ENCODE peak calls at places on chromosome 5, in six cellular contexts. G is COLO829; U is activated naive CD4-positive, alpha-beta T cell treated with anti-CD3 and anti-CD28 coated beads for 36 hours; O is retina; C is heart right ventricle; L is A549. S is an unnamed sample.

GRCh38 chr5:121503111-121503840 is 348.4 kb upstream of the FTMT start:
- DNase-seq in G (peak), U (no peak), O (peak), C (peak), L (no peak), S (peak)

GRCh38 chr5:93582677-93583524 is at the start of gene NR2F1:
- DNase-seq in G (no peak), U (no peak), O (peak), C (peak), L (peak), S (peak)

GRCh38 chr5:124742983-124743533 is 3.4 kb downstream of the ZNF608 start:
- DNase-seq in G (no peak), U (no peak), O (peak), C (no peak), L (no peak), S (peak)

GRCh38 chr5:24850911-24851310 is 206.1 kb upstream of the CDH10 start:
- DNase-seq in G (no peak), U (no peak), O (no peak), C (no peak), L (no peak), S (no peak)

GRCh38 chr5:150162142-150162513 is 4.5 kb upstream of the CDX1 start:
- DNase-seq in G (no peak), U (no peak), O (no peak), C (no peak), L (no peak), S (no peak)

GRCh38 chr5:93054424-93055165 is 526.4 kb downstream of the NR2F1-AS1 start:
- DNase-seq in G (no peak), U (no peak), O (no peak), C (no peak), L (no peak), S (no peak)

GRCh38 chr5:157914389-157914788 is 55.4 kb upstream of the CLINT1 start:
- DNase-seq in G (no peak), U (no peak), O (no peak), C (no peak), L (no peak), S (no peak)

GRCh38 chr5:171610686-171611085 is 174.9 kb upstream of the SMIM23 start:
- DNase-seq in G (no peak), U (no peak), O (no peak), C (no peak), L (no peak), S (no peak)

GRCh38 chr5:160837749-160838593 is 14.0 kb downstream of the ATP10B start:
- DNase-seq in G (no peak), U (no peak), O (no peak), C (no peak), L (no peak), S (no peak)

GRCh38 chr5:73534001-73534547 is 31.4 kb downstream of the ANKRA2 start:
- DNase-seq in G (no peak), U (no peak), O (no peak), C (no peak), L (no peak), S (no peak)

GRCh38 chr5:43771611-43772031 is 168.6 kb downstream of the NNT start:
- DNase-seq in G (no peak), U (peak), O (no peak), C (no peak), L (no peak), S (no peak)

GRCh38 chr5:67381240-67381875 is 184.8 kb upstream of the CD180 start:
- DNase-seq in G (no peak), U (no peak), O (no peak), C (no peak), L (no peak), S (no peak)

GRCh38 chr5:54357371-54358058 is 47.1 kb upstream of the ARL15 start:
- DNase-seq in G (no peak), U (no peak), O (no peak), C (no peak), L (no peak), S (no peak)

GRCh38 chr5:41083306-41083705 is 12.2 kb upstream of the MROH2B start:
- DNase-seq in G (no peak), U (no peak), O (no peak), C (no peak), L (no peak), S (no peak)

GRCh38 chr5:172872997-172873491 is 39.0 kb downstream of the ERGIC1 start:
- DNase-seq in G (no peak), U (no peak), O (no peak), C (peak), L (no peak), S (no peak)

GRCh38 chr5:125199968-125200841 is 453.8 kb upstream of the ZNF608 start:
- DNase-seq in G (no peak), U (no peak), O (peak), C (no peak), L (no peak), S (no peak)

GRCh38 chr5:149007174-149007573 is 55.7 kb downstream of the SH3TC2 start:
- DNase-seq in G (no peak), U (no peak), O (no peak), C (no peak), L (no peak), S (no peak)

GRCh38 chr5:152688561-152689274 is 283.6 kb upstream of the NMUR2 start:
- DNase-seq in G (peak), U (no peak), O (peak), C (no peak), L (peak), S (no peak)

GRCh38 chr5:81922790-81923398 is 48.9 kb upstream of the ATG10 start:
- DNase-seq in G (no peak), U (no peak), O (no peak), C (no peak), L (no peak), S (no peak)

GRCh38 chr5:173452098-173452497 is 123.9 kb upstream of the STC2 start:
- DNase-seq in G (no peak), U (no peak), O (no peak), C (peak), L (no peak), S (no peak)

GRCh38 chr5:127957701-127958190 is 125.8 kb upstream of the SLC12A2 start:
- DNase-seq in G (no peak), U (no peak), O (no peak), C (no peak), L (no peak), S (no peak)

S was measured in SK-MEL-5.